ENCODE peak calls at places on chromosome 4, in nine cellular contexts. One of them, this sample, is unnamed.

GRCh38 chr4:168480991-168481588 is 798 bp upstream of the DDX60L start:
- DNase-seq in activated CD4-positive, alpha-beta T cell treated with anti-CD3 and anti-CD28 coated beads, Interleukin-2, amount 50 U/mL, for 1 hour: peak
- DNase-seq in endodermal cell: no peak
- DNase-seq in kidney: no peak
- DNase-seq in AG08396: peak
- DNase-seq in mesothelial cell of epicardium: no peak
- DNase-seq in amygdala: no peak
- DNase-seq in bronchial epithelial cell: peak
- DNase-seq in SIG-M5: peak
- DNase-seq in this sample: peak

GRCh38 chr4:165355900-165356300 is 22.9 kb upstream of the CPE start:
- DNase-seq in activated CD4-positive, alpha-beta T cell treated with anti-CD3 and anti-CD28 coated beads, Interleukin-2, amount 50 U/mL, for 1 hour: no peak
- DNase-seq in endodermal cell: peak
- DNase-seq in kidney: no peak
- DNase-seq in AG08396: peak
- DNase-seq in mesothelial cell of epicardium: no peak
- DNase-seq in amygdala: no peak
- DNase-seq in bronchial epithelial cell: peak
- DNase-seq in SIG-M5: no peak
- DNase-seq in this sample: peak

GRCh38 chr4:53484911-53485459 is 106.3 kb downstream of the LNX1 start:
- DNase-seq in activated CD4-positive, alpha-beta T cell treated with anti-CD3 and anti-CD28 coated beads, Interleukin-2, amount 50 U/mL, for 1 hour: no peak
- DNase-seq in endodermal cell: no peak
- DNase-seq in kidney: no peak
- DNase-seq in AG08396: no peak
- DNase-seq in mesothelial cell of epicardium: no peak
- DNase-seq in amygdala: no peak
- DNase-seq in bronchial epithelial cell: no peak
- DNase-seq in SIG-M5: no peak
- DNase-seq in this sample: no peak

GRCh38 chr4:21046121-21046520 is 345.9 kb downstream of the PACRGL start:
- DNase-seq in activated CD4-positive, alpha-beta T cell treated with anti-CD3 and anti-CD28 coated beads, Interleukin-2, amount 50 U/mL, for 1 hour: no peak
- DNase-seq in endodermal cell: no peak
- DNase-seq in kidney: no peak
- DNase-seq in AG08396: no peak
- DNase-seq in mesothelial cell of epicardium: no peak
- DNase-seq in amygdala: no peak
- DNase-seq in bronchial epithelial cell: peak
- DNase-seq in SIG-M5: no peak
- DNase-seq in this sample: no peak

GRCh38 chr4:139735381-139736256 is 70.0 kb downstream of the MGST2 start:
- DNase-seq in activated CD4-positive, alpha-beta T cell treated with anti-CD3 and anti-CD28 coated beads, Interleukin-2, amount 50 U/mL, for 1 hour: no peak
- DNase-seq in endodermal cell: peak
- DNase-seq in kidney: peak
- DNase-seq in AG08396: peak
- DNase-seq in mesothelial cell of epicardium: peak
- DNase-seq in amygdala: no peak
- DNase-seq in bronchial epithelial cell: no peak
- DNase-seq in SIG-M5: no peak
- DNase-seq in this sample: no peak

GRCh38 chr4:39664828-39665731 is 26.4 kb upstream of the SMIM14 start:
- DNase-seq in activated CD4-positive, alpha-beta T cell treated with anti-CD3 and anti-CD28 coated beads, Interleukin-2, amount 50 U/mL, for 1 hour: no peak
- DNase-seq in endodermal cell: no peak
- DNase-seq in kidney: no peak
- DNase-seq in AG08396: peak
- DNase-seq in mesothelial cell of epicardium: no peak
- DNase-seq in amygdala: no peak
- DNase-seq in bronchial epithelial cell: peak
- DNase-seq in SIG-M5: no peak
- DNase-seq in this sample: no peak

GRCh38 chr4:93396274-93396673 is 432.3 kb upstream of the ATOH1 start:
- DNase-seq in activated CD4-positive, alpha-beta T cell treated with anti-CD3 and anti-CD28 coated beads, Interleukin-2, amount 50 U/mL, for 1 hour: no peak
- DNase-seq in endodermal cell: no peak
- DNase-seq in kidney: no peak
- DNase-seq in AG08396: no peak
- DNase-seq in mesothelial cell of epicardium: no peak
- DNase-seq in amygdala: no peak
- DNase-seq in bronchial epithelial cell: peak
- DNase-seq in SIG-M5: no peak
- DNase-seq in this sample: peak

GRCh38 chr4:125187221-125187620 is 127.5 kb upstream of the FAT4 start:
- DNase-seq in activated CD4-positive, alpha-beta T cell treated with anti-CD3 and anti-CD28 coated beads, Interleukin-2, amount 50 U/mL, for 1 hour: no peak
- DNase-seq in endodermal cell: no peak
- DNase-seq in kidney: no peak
- DNase-seq in AG08396: peak
- DNase-seq in mesothelial cell of epicardium: no peak
- DNase-seq in amygdala: no peak
- DNase-seq in bronchial epithelial cell: peak
- DNase-seq in SIG-M5: no peak
- DNase-seq in this sample: no peak

GRCh38 chr4:32025840-32026459 is 1305.8 kb downstream of the PCDH7 start:
- DNase-seq in activated CD4-positive, alpha-beta T cell treated with anti-CD3 and anti-CD28 coated beads, Interleukin-2, amount 50 U/mL, for 1 hour: no peak
- DNase-seq in endodermal cell: peak
- DNase-seq in kidney: no peak
- DNase-seq in AG08396: no peak
- DNase-seq in mesothelial cell of epicardium: no peak
- DNase-seq in amygdala: no peak
- DNase-seq in bronchial epithelial cell: peak
- DNase-seq in SIG-M5: no peak
- DNase-seq in this sample: no peak

GRCh38 chr4:42655921-42656735 is 777 bp downstream of the ATP8A1 start:
- DNase-seq in activated CD4-positive, alpha-beta T cell treated with anti-CD3 and anti-CD28 coated beads, Interleukin-2, amount 50 U/mL, for 1 hour: peak
- DNase-seq in endodermal cell: peak
- DNase-seq in kidney: peak
- DNase-seq in AG08396: peak
- DNase-seq in mesothelial cell of epicardium: peak
- DNase-seq in amygdala: no peak
- DNase-seq in bronchial epithelial cell: peak
- DNase-seq in SIG-M5: no peak
- DNase-seq in this sample: no peak

GRCh38 chr4:174010547-174010946 is 272.9 kb downstream of the FBXO8 start:
- DNase-seq in activated CD4-positive, alpha-beta T cell treated with anti-CD3 and anti-CD28 coated beads, Interleukin-2, amount 50 U/mL, for 1 hour: no peak
- DNase-seq in endodermal cell: no peak
- DNase-seq in kidney: no peak
- DNase-seq in AG08396: no peak
- DNase-seq in mesothelial cell of epicardium: no peak
- DNase-seq in amygdala: no peak
- DNase-seq in bronchial epithelial cell: no peak
- DNase-seq in SIG-M5: no peak
- DNase-seq in this sample: no peak

GRCh38 chr4:499563-499962 is 553 bp downstream of the PIGG start:
- DNase-seq in activated CD4-positive, alpha-beta T cell treated with anti-CD3 and anti-CD28 coated beads, Interleukin-2, amount 50 U/mL, for 1 hour: peak
- DNase-seq in endodermal cell: no peak
- DNase-seq in kidney: no peak
- DNase-seq in AG08396: no peak
- DNase-seq in mesothelial cell of epicardium: no peak
- DNase-seq in amygdala: no peak
- DNase-seq in bronchial epithelial cell: no peak
- DNase-seq in SIG-M5: no peak
- DNase-seq in this sample: no peak

GRCh38 chr4:10117424-10118354 is 1.1 kb upstream of the WDR1 start:
- DNase-seq in activated CD4-positive, alpha-beta T cell treated with anti-CD3 and anti-CD28 coated beads, Interleukin-2, amount 50 U/mL, for 1 hour: peak
- DNase-seq in endodermal cell: peak
- DNase-seq in kidney: no peak
- DNase-seq in AG08396: no peak
- DNase-seq in mesothelial cell of epicardium: no peak
- DNase-seq in amygdala: no peak
- DNase-seq in bronchial epithelial cell: no peak
- DNase-seq in SIG-M5: peak
- DNase-seq in this sample: no peak

GRCh38 chr4:82776925-82777542 is 21.6 kb downstream of the SCD5 start:
- DNase-seq in activated CD4-positive, alpha-beta T cell treated with anti-CD3 and anti-CD28 coated beads, Interleukin-2, amount 50 U/mL, for 1 hour: no peak
- DNase-seq in endodermal cell: peak
- DNase-seq in kidney: no peak
- DNase-seq in AG08396: no peak
- DNase-seq in mesothelial cell of epicardium: no peak
- DNase-seq in amygdala: no peak
- DNase-seq in bronchial epithelial cell: no peak
- DNase-seq in SIG-M5: no peak
- DNase-seq in this sample: no peak

GRCh38 chr4:102717448-102718092 is 43.2 kb downstream of the MANBA start:
- DNase-seq in activated CD4-positive, alpha-beta T cell treated with anti-CD3 and anti-CD28 coated beads, Interleukin-2, amount 50 U/mL, for 1 hour: no peak
- DNase-seq in endodermal cell: no peak
- DNase-seq in kidney: no peak
- DNase-seq in AG08396: no peak
- DNase-seq in mesothelial cell of epicardium: no peak
- DNase-seq in amygdala: no peak
- DNase-seq in bronchial epithelial cell: peak
- DNase-seq in SIG-M5: no peak
- DNase-seq in this sample: no peak

GRCh38 chr4:88791274-88791673 is 93.6 kb upstream of the NAP1L5 start:
- DNase-seq in activated CD4-positive, alpha-beta T cell treated with anti-CD3 and anti-CD28 coated beads, Interleukin-2, amount 50 U/mL, for 1 hour: no peak
- DNase-seq in endodermal cell: no peak
- DNase-seq in kidney: no peak
- DNase-seq in AG08396: no peak
- DNase-seq in mesothelial cell of epicardium: no peak
- DNase-seq in amygdala: no peak
- DNase-seq in bronchial epithelial cell: peak
- DNase-seq in SIG-M5: no peak
- DNase-seq in this sample: no peak

GRCh38 chr4:115323106-115323684 is 209.8 kb upstream of the NDST4 start:
- DNase-seq in activated CD4-positive, alpha-beta T cell treated with anti-CD3 and anti-CD28 coated beads, Interleukin-2, amount 50 U/mL, for 1 hour: no peak
- DNase-seq in endodermal cell: no peak
- DNase-seq in kidney: no peak
- DNase-seq in AG08396: no peak
- DNase-seq in mesothelial cell of epicardium: no peak
- DNase-seq in amygdala: no peak
- DNase-seq in bronchial epithelial cell: no peak
- DNase-seq in SIG-M5: no peak
- DNase-seq in this sample: peak

GRCh38 chr4:69054578-69055200 is 41.6 kb upstream of the UGT2B7 start:
- DNase-seq in activated CD4-positive, alpha-beta T cell treated with anti-CD3 and anti-CD28 coated beads, Interleukin-2, amount 50 U/mL, for 1 hour: no peak
- DNase-seq in endodermal cell: no peak
- DNase-seq in kidney: no peak
- DNase-seq in AG08396: peak
- DNase-seq in mesothelial cell of epicardium: no peak
- DNase-seq in amygdala: no peak
- DNase-seq in bronchial epithelial cell: peak
- DNase-seq in SIG-M5: no peak
- DNase-seq in this sample: peak

GRCh38 chr4:110163327-110164070 is 34.9 kb downstream of the ELOVL6 start:
- DNase-seq in activated CD4-positive, alpha-beta T cell treated with anti-CD3 and anti-CD28 coated beads, Interleukin-2, amount 50 U/mL, for 1 hour: no peak
- DNase-seq in endodermal cell: no peak
- DNase-seq in kidney: no peak
- DNase-seq in AG08396: peak
- DNase-seq in mesothelial cell of epicardium: no peak
- DNase-seq in amygdala: no peak
- DNase-seq in bronchial epithelial cell: peak
- DNase-seq in SIG-M5: no peak
- DNase-seq in this sample: no peak

GRCh38 chr4:23582671-23583070 is 307.2 kb downstream of the PPARGC1A start:
- DNase-seq in activated CD4-positive, alpha-beta T cell treated with anti-CD3 and anti-CD28 coated beads, Interleukin-2, amount 50 U/mL, for 1 hour: no peak
- DNase-seq in endodermal cell: no peak
- DNase-seq in kidney: no peak
- DNase-seq in AG08396: no peak
- DNase-seq in mesothelial cell of epicardium: no peak
- DNase-seq in amygdala: no peak
- DNase-seq in bronchial epithelial cell: no peak
- DNase-seq in SIG-M5: no peak
- DNase-seq in this sample: no peak